ENCODE peak calls at places on chromosomes 7 and 10, in six cellular contexts. J is NT2/D1; Z is IMR-90; U is A549; A is CD8-positive, alpha-beta T cell; T is HFF-Myc. D is an unnamed sample.

GRCh38 chr7:97506728-97507127 is 225.2 kb upstream of the TAC1 start:
- DNase-seq in Z (no peak), U (no peak), J (no peak), A (no peak), T (no peak), D (no peak)

GRCh38 chr7:107944776-107945175 is 53.8 kb downstream of the DLD start:
- DNase-seq in A (no peak), U (no peak), T (no peak), J (no peak), Z (no peak), D (no peak)

GRCh38 chr7:21146642-21147423 is 281.1 kb upstream of the SP4 start:
- DNase-seq in Z (no peak), A (no peak), T (no peak), U (no peak), J (peak), D (no peak)

GRCh38 chr10:69769395-69769989 is 32.2 kb upstream of the COL13A1 start:
- DNase-seq in J (peak), U (peak), Z (peak), A (no peak), T (peak), D (peak)

GRCh38 chr7:44284216-44284615 is 41.2 kb downstream of the CAMK2B start:
- DNase-seq in U (no peak), A (no peak), J (no peak), T (no peak), Z (peak), D (peak)

GRCh38 chr7:72925546-72926120 is 738 bp downstream of the POM121 start:
- DNase-seq in Z (no peak), A (no peak), T (no peak), U (no peak), J (no peak), D (no peak)

GRCh38 chr10:70769121-70769520 is 16.1 kb downstream of the TBATA start:
- DNase-seq in J (no peak), T (no peak), Z (no peak), A (no peak), U (no peak), D (no peak)

GRCh38 chr7:135789956-135790355 is 41.3 kb upstream of the FAM180A start:
- DNase-seq in T (no peak), Z (no peak), U (no peak), A (no peak), J (no peak), D (no peak)

GRCh38 chr7:37092548-37092947 is 356.1 kb downstream of the ELMO1 start:
- DNase-seq in T (no peak), J (no peak), A (no peak), U (no peak), Z (no peak), D (no peak)

GRCh38 chr7:24573008-24573553 is at the start of gene PALS2:
- DNase-seq in U (peak), J (peak), A (peak), T (no peak), Z (peak), D (peak)

GRCh38 chr7:44706788-44707557 is 41.7 kb upstream of the ZMIZ2 start:
- DNase-seq in Z (no peak), J (no peak), U (no peak), T (no peak), A (no peak), D (no peak)

GRCh38 chr7:157431173-157431950 is 94.6 kb downstream of the DNAJB6 start:
- DNase-seq in T (no peak), U (no peak), A (no peak), Z (no peak), J (no peak), D (no peak)

GRCh38 chr10:108434818-108435217 is 1270.3 kb upstream of the SORCS1 start:
- DNase-seq in A (no peak), Z (no peak), J (no peak), T (no peak), U (no peak), D (no peak)

GRCh38 chr7:143210541-143210940 is 11.3 kb upstream of the TAS2R40 start:
- DNase-seq in T (no peak), Z (no peak), A (no peak), J (no peak), U (no peak), D (no peak)

GRCh38 chr10:30902621-30903396 is 128.9 kb downstream of the ZNF438 start:
- DNase-seq in A (no peak), J (no peak), U (no peak), T (no peak), Z (no peak), D (no peak)

GRCh38 chr7:73980206-73980605 is 47.8 kb upstream of the ELN start:
- DNase-seq in Z (no peak), T (no peak), A (no peak), J (no peak), U (no peak), D (no peak)

GRCh38 chr10:91566142-91566541 is 66.7 kb downstream of the PPP1R3C start:
- DNase-seq in J (no peak), U (no peak), A (no peak), T (no peak), Z (no peak), D (no peak)

GRCh38 chr7:133709036-133709880 is 417.9 kb upstream of the LRGUK start:
- DNase-seq in A (no peak), T (no peak), U (no peak), Z (no peak), J (no peak), D (no peak)

GRCh38 chr10:132364594-132364970 is 32.4 kb upstream of the PWWP2B start:
- DNase-seq in J (no peak), A (no peak), Z (no peak), T (no peak), U (no peak), D (peak)

GRCh38 chr10:48547061-48547895 is 57.6 kb downstream of the ARHGAP22 start:
- DNase-seq in U (no peak), T (no peak), Z (no peak), J (no peak), A (no peak), D (no peak)

GRCh38 chr10:21926949-21927348 is 76.6 kb downstream of the DNAJC1 start:
- DNase-seq in U (peak), A (no peak), T (peak), Z (peak), J (no peak), D (peak)

GRCh38 chr10:119253433-119254174 is 46.2 kb downstream of the GRK5 start:
- DNase-seq in A (no peak), J (no peak), U (peak), T (peak), Z (peak), D (peak)

GRCh38 chr7:113294750-113295149 is 176.4 kb upstream of the SMIM30 start:
- DNase-seq in J (no peak), T (no peak), U (no peak), A (no peak), Z (no peak), D (no peak)

GRCh38 chr10:24897326-24897926 is 55.0 kb downstream of the PRTFDC1 start:
- DNase-seq in U (peak), A (no peak), Z (peak), T (no peak), J (peak), D (peak)

GRCh38 chr7:79787623-79788022 is 334.2 kb upstream of the MAGI2 start:
- DNase-seq in U (no peak), J (no peak), T (no peak), Z (no peak), A (no peak), D (peak)

GRCh38 chr10:7327885-7328284 is 82.9 kb downstream of the SFMBT2 start:
- DNase-seq in A (no peak), J (no peak), Z (no peak), T (no peak), U (no peak), D (no peak)

GRCh38 chr7:33062023-33062781 is at the start of gene NT5C3A:
- DNase-seq in U (peak), J (peak), A (peak), T (no peak), Z (no peak), D (no peak)

GRCh38 chr7:159008055-159008405 is 136.6 kb downstream of the VIPR2 start:
- DNase-seq in J (no peak), T (no peak), U (no peak), A (no peak), Z (no peak), D (no peak)

GRCh38 chr10:88028654-88029053 is 165.2 kb downstream of the PTEN start:
- DNase-seq in J (no peak), T (no peak), Z (no peak), A (no peak), U (no peak), D (no peak)

GRCh38 chr10:97759157-97759980 is 12.4 kb downstream of the SFRP5 start:
- DNase-seq in T (peak), Z (peak), J (peak), U (peak), A (peak), D (peak)

GRCh38 chr7:106418526-106418925 is 133.7 kb upstream of the NAMPT start:
- DNase-seq in Z (peak), T (no peak), U (no peak), A (no peak), J (no peak), D (peak)

GRCh38 chr7:85622059-85622458 is 435.2 kb upstream of the SEMA3D start:
- DNase-seq in J (no peak), A (no peak), T (no peak), Z (no peak), U (no peak), D (no peak)

GRCh38 chr7:24958399-24958798 is 21.6 kb downstream of the OSBPL3 start:
- DNase-seq in J (no peak), Z (no peak), U (no peak), T (no peak), A (no peak), D (no peak)

GRCh38 chr7:83546586-83546985 is 102.4 kb downstream of the SEMA3E start:
- DNase-seq in A (no peak), Z (peak), J (no peak), T (no peak), U (no peak), D (peak)

GRCh38 chr10:48461623-48462481 is 143.0 kb downstream of the ARHGAP22 start:
- DNase-seq in A (no peak), J (no peak), U (no peak), T (no peak), Z (no peak), D (no peak)

GRCh38 chr7:149430197-149430596 is 30.7 kb downstream of the ZNF777 start:
- DNase-seq in A (no peak), Z (no peak), T (no peak), J (no peak), U (no peak), D (no peak)

GRCh38 chr10:26503911-26504310 is 65.8 kb downstream of the APBB1IP start:
- DNase-seq in J (peak), U (no peak), A (no peak), Z (no peak), T (no peak), D (no peak)

GRCh38 chr10:52965938-52966401 is 193.4 kb upstream of the MBL2 start:
- DNase-seq in A (no peak), Z (no peak), T (no peak), U (no peak), J (no peak), D (no peak)

GRCh38 chr7:17912050-17912449 is 28.2 kb downstream of the SNX13 start:
- DNase-seq in T (no peak), A (no peak), J (no peak), Z (no peak), U (no peak), D (no peak)

GRCh38 chr7:137992042-137992737 is 9.7 kb downstream of the CREB3L2 start:
- DNase-seq in Z (peak), A (no peak), U (no peak), J (no peak), T (no peak), D (peak)

GRCh38 chr10:89414146-89414878 is at the start of gene IFIT5:
- DNase-seq in Z (peak), T (no peak), A (peak), U (peak), J (no peak), D (peak)

GRCh38 chr10:89414879-89415821 is 782 bp downstream of the IFIT5 start:
- DNase-seq in A (peak), U (peak), Z (peak), J (no peak), T (no peak), D (peak)

GRCh38 chr10:89416465-89416864 is 2.1 kb downstream of the IFIT5 start:
- DNase-seq in T (no peak), J (no peak), A (no peak), U (no peak), Z (no peak), D (no peak)

DNA sequence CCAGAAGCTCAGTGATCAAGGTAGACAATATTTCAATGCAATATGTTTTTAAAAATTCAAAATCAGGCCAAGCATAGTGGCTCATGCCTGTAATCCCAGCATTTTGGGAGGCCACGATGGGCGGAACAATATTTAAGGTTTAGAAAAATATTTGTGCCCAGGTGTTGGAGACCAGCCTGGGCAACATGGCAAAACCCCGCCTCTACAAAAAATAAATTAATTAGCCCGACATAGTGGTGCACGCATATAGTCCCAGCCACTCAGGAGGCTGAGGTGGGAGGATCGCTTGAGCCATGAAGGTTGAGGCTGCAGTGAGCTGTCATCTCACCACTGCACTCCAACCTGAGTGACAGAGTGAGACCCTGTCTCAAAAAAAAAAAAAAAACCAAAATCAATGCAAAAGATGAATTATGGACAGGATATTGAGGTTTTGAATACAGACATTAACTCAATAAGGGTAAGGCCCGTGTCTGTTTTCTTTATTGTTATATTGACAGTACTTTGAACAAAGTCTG is 913 bp upstream of the IFIT5 start:
- DNase-seq in Z (no peak), T (no peak), A (no peak), U (no peak), J (no peak), D (no peak)
- H3K4me3 ChIP-seq in Z (no peak), T (peak), A (peak), U (no peak), J (no peak), D (no peak)

GRCh38 chr7:154409703-154410311 is 357.6 kb downstream of the DPP6 start:
- DNase-seq in Z (no peak), T (no peak), U (no peak), A (no peak), J (peak), D (peak)
- H3K4me3 ChIP-seq in Z (no peak), T (no peak), U (no peak), A (no peak), J (no peak), D (no peak)

DNA sequence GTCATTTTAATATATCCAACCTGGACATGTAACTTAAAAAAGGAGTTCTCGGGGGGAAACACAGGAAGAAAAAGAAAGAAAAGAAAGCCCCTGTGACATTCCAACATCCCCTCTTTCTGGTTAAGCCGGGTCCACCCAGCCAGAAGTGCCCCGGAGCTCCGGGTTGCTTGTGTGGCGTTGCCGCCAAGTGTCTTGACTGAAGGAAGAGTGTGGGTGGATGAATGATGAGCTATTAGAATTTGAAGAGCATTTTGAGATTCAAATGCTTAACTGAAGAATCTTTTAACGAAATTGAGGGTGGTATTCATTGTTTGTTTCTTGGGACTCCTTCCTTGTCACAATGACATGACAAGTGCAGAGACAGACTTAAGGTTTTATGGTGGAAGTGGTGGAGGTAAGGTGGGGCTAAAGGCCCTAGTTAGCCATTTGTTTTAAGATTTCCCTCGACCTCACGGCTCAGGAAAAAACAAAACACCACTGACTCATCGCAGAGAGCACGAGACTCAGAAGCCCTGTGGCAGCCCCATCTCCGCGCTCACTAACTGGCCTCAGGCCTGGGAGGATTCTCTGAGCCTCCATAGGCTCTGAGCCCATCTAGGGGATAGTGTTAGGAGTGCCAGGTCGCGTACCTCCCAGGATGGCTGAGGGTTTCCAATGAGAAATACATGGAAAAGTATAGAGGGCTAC is 1.8 kb upstream of the GLI3 start:
- DNase-seq in Z (peak), T (no peak), U (no peak), A (no peak), J (no peak), D (peak)
- H3K4me3 ChIP-seq in Z (no peak), T (peak), U (no peak), A (no peak), J (peak), D (no peak)

DNA sequence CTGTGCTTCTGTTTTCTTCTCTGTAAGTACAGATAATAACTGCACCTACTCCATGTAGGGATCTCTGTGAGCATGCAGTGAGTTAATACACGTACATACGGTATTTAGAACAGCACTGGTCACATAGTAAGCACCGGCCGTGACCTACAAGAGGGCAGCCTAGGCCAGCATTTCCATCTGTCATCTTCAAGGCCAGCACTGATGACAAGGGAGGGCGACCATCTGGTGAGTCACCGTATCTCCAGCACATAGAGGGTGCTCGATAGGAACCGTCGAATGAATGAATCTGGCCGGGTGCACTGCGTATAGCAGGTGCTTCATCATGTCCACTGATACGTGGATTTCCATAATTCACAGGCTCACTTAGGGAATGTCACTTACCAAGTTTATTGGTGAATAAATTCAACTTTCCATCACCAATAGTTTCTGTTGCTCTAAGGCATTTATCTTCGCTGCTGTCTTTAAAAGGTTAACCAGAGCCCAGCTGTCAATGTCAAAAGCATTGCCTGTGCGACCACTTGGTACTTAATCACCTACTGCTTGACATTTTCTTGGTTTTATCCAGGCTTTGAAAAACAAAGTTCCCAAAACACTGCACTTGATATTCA is 8.3 kb downstream of the NOD1 start:
- DNase-seq in Z (peak), A (no peak), U (no peak), T (no peak), J (no peak), D (peak)
- H3K4me3 ChIP-seq in Z (no peak), A (no peak), U (no peak), T (no peak), J (no peak), D (no peak)

GRCh38 chr7:118758582-118758981 is 534.1 kb downstream of the ANKRD7 start:
- DNase-seq in J (no peak), A (no peak), U (no peak), Z (no peak), T (no peak), D (no peak)

GRCh38 chr7:118762451-118762850 is 537.9 kb downstream of the ANKRD7 start:
- DNase-seq in U (no peak), Z (no peak), T (no peak), A (no peak), J (no peak), D (no peak)
- H3K4me3 ChIP-seq in U (no peak), Z (no peak), T (no peak), A (no peak), J (no peak), D (no peak)

GRCh38 chr7:12690041-12690878 is 2.8 kb downstream of the ARL4A start:
- DNase-seq in T (no peak), Z (no peak), U (no peak), J (no peak), A (no peak), D (no peak)
- H3K4me3 ChIP-seq in T (no peak), Z (no peak), U (peak), J (peak), A (no peak), D (no peak)

GRCh38 chr10:127802532-127803055 is 65.6 kb downstream of the FOXI2 start:
- DNase-seq in Z (no peak), A (no peak), T (no peak), U (no peak), J (no peak), D (no peak)

GRCh38 chr10:127798116-127798515 is 61.1 kb downstream of the FOXI2 start:
- DNase-seq in J (no peak), A (no peak), Z (no peak), T (no peak), U (no peak), D (no peak)

GRCh38 chr10:127801302-127801701 is 64.3 kb downstream of the FOXI2 start:
- DNase-seq in U (no peak), Z (no peak), J (no peak), A (no peak), T (no peak), D (no peak)

DNA sequence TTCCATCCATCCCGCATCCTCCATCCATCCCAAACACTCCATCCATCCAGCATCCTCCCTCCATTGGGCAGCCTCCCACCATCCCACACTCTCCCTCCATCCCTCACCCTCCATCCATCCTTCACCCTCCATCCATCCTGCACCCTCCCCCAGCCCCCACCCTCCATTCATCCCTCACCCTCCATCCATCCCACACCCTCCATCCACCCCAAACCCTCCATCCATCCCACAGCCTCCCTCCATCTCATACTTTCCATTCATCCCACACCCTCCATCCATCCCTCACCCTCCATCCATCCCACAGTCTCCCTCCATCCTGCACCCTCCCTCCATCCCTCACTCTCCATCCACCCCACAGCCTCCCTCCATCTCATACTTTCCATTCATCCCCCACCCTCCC is 60.4 kb downstream of the FOXI2 start:
- DNase-seq in Z (peak), A (no peak), J (no peak), T (no peak), U (no peak), D (no peak)
- H3K4me3 ChIP-seq in Z (no peak), A (no peak), J (no peak), T (no peak), U (no peak), D (no peak)

DNA sequence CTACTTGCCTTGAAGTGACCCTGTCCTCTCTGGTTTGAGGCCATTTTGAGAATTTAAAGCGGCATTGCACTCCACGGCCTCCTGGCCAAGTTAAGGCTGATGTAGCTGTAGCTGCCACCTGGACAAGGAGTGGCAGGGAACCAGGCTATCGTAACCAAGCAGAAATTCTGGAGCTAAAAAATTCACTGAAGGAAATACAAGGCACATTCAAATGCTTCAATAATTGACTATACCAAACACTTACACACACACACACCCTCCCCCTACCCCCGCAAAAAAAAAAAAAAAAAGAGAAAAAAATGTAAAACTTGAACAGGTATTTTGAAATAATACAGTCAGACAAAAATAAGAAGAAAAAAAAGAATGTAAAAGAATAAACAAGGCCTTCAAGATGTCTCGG is 409.0 kb upstream of the SEMA3A start:
- DNase-seq in U (no peak), T (no peak), A (no peak), J (no peak), Z (no peak), D (no peak)
- H3K4me3 ChIP-seq in U (no peak), T (no peak), A (no peak), J (no peak), Z (no peak), D (no peak)

D was measured in astrocyte.